ENCODE peak calls at places on chromosomes 5 and 9, in seven cellular contexts. V is A549, J is WERI-Rb-1, X is prostate gland, G is H1, A is pancreas, Q is cardiac muscle cell. T is an unnamed sample.

GRCh38 chr5:77621440-77621839 is 17.1 kb downstream of the OTP start:
- DNase-seq in V (no peak), J (no peak), X (no peak), G (no peak), A (no peak), Q (no peak), T (no peak)

GRCh38 chr9:89036862-89037261 is 45.6 kb downstream of the S1PR3 start:
- DNase-seq in V (no peak), J (no peak), X (no peak), G (no peak), A (no peak), Q (no peak), T (no peak)

GRCh38 chr9:110936719-110937452 is 101.4 kb downstream of the LPAR1 start:
- DNase-seq in V (no peak), J (no peak), X (no peak), G (no peak), A (no peak), Q (no peak), T (no peak)

GRCh38 chr5:132020568-132021339 is 9.3 kb upstream of the ACSL6 start:
- DNase-seq in V (no peak), J (no peak), X (no peak), G (no peak), A (no peak), Q (no peak), T (no peak)

GRCh38 chr9:29697011-29697410 is 2123.7 kb upstream of the C9orf72 start:
- DNase-seq in V (no peak), J (no peak), X (no peak), G (no peak), A (no peak), Q (no peak), T (no peak)

GRCh38 chr9:125650271-125650737 is 56.7 kb downstream of the MAPKAP1 start:
- DNase-seq in V (no peak), J (no peak), X (no peak), G (no peak), A (no peak), Q (no peak), T (no peak)

GRCh38 chr5:61232490-61232889 is 70.2 kb upstream of the SMIM15 start:
- DNase-seq in V (no peak), J (no peak), X (no peak), G (no peak), A (no peak), Q (no peak), T (no peak)

GRCh38 chr5:125093776-125094175 is 347.3 kb upstream of the ZNF608 start:
- DNase-seq in V (peak), J (no peak), X (no peak), G (peak), A (no peak), Q (no peak), T (no peak)

GRCh38 chr9:131423171-131423581 is 29.3 kb downstream of the PRRC2B start:
- DNase-seq in V (peak), J (no peak), X (peak), G (peak), A (peak), Q (no peak), T (peak)

GRCh38 chr9:129803679-129804065 is 688 bp downstream of the TOR1B start:
- DNase-seq in V (no peak), J (peak), X (no peak), G (no peak), A (no peak), Q (no peak), T (no peak)
- H3K27ac ChIP-seq in V (peak), J (no peak), X (peak), G (no peak), A (peak), Q (no peak), T (peak)

DNA sequence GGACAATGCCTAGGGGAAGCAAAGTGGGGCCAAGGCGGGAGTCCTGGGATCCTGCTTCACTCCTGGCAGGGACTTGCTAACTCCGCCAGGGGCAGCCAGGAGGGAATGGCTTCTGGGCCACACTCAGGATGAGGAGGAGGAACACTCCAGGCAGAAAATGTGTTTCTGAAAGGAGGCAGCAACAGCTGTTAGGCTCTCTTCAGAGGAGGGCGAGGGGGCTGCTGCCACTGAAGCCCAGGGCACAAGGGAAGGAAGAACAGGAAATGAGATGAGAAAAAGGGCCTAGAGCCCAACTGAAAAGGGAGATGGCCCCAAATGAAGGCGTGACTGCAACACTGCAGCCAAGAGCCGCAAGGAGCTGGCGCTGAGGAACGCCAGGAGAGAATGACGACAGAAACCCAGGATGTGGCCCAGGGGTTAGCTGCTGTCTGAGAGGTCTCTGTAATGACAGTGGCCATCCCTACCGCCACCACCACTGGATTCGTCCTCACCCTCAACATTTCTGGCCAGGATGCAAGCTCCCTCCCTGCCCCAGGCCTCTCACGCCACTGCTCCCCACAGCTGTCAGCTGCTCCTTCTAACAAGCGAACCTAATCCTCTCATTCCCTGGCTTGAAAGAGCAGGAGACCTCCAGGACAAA is 15.8 kb downstream of the PSMB7 start:
- DNase-seq in V (no peak), J (no peak), X (no peak), G (no peak), A (no peak), Q (no peak), T (peak)
- TF ChIP-seq CTCF in V (no peak), J (no peak), X (no peak), G (peak), A (no peak), Q (peak), T (no peak)

GRCh38 chr5:151465476-151465875 is 18.1 kb downstream of the SLC36A1 start:
- DNase-seq in V (no peak), J (no peak), X (no peak), G (no peak), A (no peak), Q (no peak), T (no peak)

GRCh38 chr5:151459680-151460079 is 12.3 kb downstream of the SLC36A1 start:
- DNase-seq in V (no peak), J (no peak), X (no peak), G (no peak), A (no peak), Q (peak), T (no peak)

GRCh38 chr5:151464101-151464500 is 16.7 kb downstream of the SLC36A1 start:
- DNase-seq in V (no peak), J (no peak), X (no peak), G (no peak), A (no peak), Q (no peak), T (no peak)

GRCh38 chr5:151461312-151461711 is 13.9 kb downstream of the SLC36A1 start:
- DNase-seq in V (no peak), J (no peak), X (no peak), G (no peak), A (no peak), Q (no peak), T (no peak)

DNA sequence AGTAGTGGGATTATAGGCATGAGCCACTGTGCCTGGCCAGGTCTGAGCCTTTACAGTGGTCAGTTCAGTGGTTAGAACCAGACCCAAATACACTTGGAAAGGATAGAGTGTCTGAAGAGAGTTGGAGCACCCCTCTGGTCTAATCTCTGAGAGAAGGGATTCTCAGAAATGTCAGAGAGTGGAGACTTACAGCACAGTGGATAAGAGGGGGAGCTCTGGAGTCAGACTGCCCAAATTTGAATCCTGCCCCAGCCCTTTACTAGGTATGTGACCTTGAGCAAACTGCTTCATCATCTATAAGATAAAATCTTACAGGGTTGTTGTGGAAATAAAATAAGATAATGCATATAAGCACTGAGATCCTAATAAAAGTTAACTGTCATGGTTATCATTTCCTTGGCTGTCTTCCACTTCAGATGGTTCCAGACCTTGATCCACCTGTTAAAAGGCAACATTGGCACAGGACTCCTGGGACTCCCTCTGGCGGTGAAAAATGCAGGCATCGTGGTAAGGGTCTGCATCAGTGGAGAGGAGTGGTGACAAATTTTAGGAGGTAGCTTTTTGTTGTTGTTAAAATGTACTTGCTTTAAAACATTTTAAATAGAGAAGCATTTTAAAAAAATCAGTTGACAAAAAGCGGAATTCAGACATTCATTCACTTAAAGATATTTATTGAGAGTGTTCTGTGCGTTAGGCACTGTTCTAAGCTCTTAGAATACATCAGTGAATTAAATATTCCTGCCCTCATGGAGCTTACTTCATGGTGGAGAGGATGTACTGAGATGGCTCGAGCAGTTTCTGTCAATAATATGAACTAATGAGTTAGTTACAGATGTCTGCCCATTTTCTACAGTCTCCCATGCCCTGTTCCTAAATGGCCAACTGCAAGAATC is 16.0 kb downstream of the SLC36A1 start:
- DNase-seq in V (peak), J (no peak), X (peak), G (no peak), A (no peak), Q (peak), T (no peak)
- H3K27ac ChIP-seq in V (no peak), J (no peak), X (no peak), G (no peak), A (no peak), Q (no peak), T (no peak)

GRCh38 chr5:173530547-173530946 is 85.9 kb downstream of the BOD1 start:
- DNase-seq in V (peak), J (no peak), X (no peak), G (peak), A (no peak), Q (peak), T (no peak)
- TF ChIP-seq CTCF in V (no peak), J (peak), X (no peak), G (peak), A (no peak), Q (peak), T (no peak)

DNA sequence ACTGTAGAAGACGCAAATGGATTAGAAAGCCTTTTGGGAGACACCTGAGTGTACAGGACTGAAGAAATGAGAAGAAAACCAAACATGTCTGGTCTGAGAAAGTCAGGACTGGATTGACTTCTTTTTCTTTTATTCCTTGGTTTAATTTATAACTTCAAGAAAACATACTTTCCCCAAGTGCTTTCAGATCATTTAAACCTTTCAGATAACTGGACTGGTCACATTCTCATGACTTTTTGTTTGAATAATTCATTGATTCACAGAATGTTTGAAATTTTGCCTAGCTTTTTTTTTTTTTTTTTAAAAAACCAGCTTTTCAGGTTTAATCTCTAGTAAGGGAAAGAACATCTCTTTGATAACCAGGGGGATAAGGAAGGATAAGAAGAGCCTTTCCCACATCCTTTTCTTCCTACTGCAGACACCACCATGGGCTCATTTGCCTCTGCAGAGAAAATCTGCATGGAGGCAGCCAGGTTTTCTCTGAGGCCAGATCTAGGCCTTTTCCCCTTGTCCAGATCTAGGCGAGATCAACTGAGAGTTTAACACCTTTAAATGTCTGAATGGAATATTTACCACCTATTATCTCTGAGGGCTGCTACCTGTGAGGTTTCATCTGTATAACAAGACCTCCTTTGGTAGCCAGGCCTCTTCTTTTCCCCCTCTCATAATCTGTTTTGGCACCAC is 44.9 kb upstream of the SLC28A3 start:
- DNase-seq in V (no peak), J (no peak), X (no peak), G (no peak), A (no peak), Q (no peak), T (no peak)
- H3K27ac ChIP-seq in V (no peak), J (no peak), X (no peak), G (no peak), A (peak), Q (no peak), T (no peak)

GRCh38 chr9:72843525-72844439 is 109.1 kb downstream of the ALDH1A1 start:
- DNase-seq in V (peak), J (no peak), X (no peak), G (no peak), A (no peak), Q (no peak), T (no peak)

GRCh38 chr9:72839140-72839539 is 113.7 kb downstream of the ALDH1A1 start:
- DNase-seq in V (peak), J (no peak), X (no peak), G (no peak), A (no peak), Q (no peak), T (no peak)

DNA sequence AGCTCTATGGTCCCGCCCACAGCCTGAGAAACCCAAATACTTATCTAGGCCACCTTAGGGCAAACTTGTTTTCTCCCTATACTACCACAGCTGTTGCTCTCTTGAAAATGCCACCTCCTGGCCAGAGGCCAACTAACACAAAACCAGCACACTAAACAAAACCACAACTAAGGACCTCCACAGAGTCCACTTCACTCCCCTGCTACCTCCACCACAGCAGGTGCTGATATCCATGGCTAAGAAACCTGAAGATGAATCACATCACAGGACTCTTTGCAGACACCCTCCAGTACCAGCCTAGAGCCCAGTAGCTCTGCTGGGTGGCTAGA is 108.4 kb downstream of the ALDH1A1 start:
- DNase-seq in V (no peak), J (no peak), X (no peak), G (no peak), A (no peak), Q (no peak), T (no peak)
- TF ChIP-seq CTCF in V (no peak), J (no peak), X (no peak), G (no peak), A (no peak), Q (no peak), T (no peak)

GRCh38 chr5:92147792-92148191 is 764.7 kb upstream of the ARRDC3 start:
- DNase-seq in V (no peak), J (no peak), X (no peak), G (no peak), A (no peak), Q (no peak), T (no peak)
- H3K27ac ChIP-seq in V (no peak), J (no peak), X (no peak), G (no peak), A (no peak), Q (no peak), T (no peak)

GRCh38 chr9:70135176-70135575 is 91.5 kb downstream of the MAMDC2 start:
- DNase-seq in V (no peak), J (no peak), X (no peak), G (no peak), A (no peak), Q (no peak), T (no peak)
- TF ChIP-seq CTCF in V (no peak), J (peak), X (no peak), G (no peak), A (no peak), Q (no peak), T (no peak)

GRCh38 chr5:1952456-1953099 is 69.9 kb upstream of the IRX4 start:
- DNase-seq in V (no peak), J (no peak), X (no peak), G (no peak), A (no peak), Q (peak), T (no peak)
- H3K27ac ChIP-seq in V (no peak), J (no peak), X (no peak), G (peak), A (no peak), Q (peak), T (no peak)